ENCODE peak calls at places on chromosomes 5 and 9, in five cellular contexts. W is NCI-H460; N is IMR-90; K is naive thymus-derived CD8-positive, alpha-beta T cell; V is HEK293T. G is an unnamed sample.

GRCh38 chr5:72829707-72830106 is 13.2 kb downstream of the TNPO1 start:
- DNase-seq in W (no peak), N (no peak), K (no peak), V (no peak), G (no peak)

GRCh38 chr5:178839319-178839704 is 20.4 kb upstream of the ZNF354B start:
- DNase-seq in N (no peak), W (no peak), V (peak), K (peak), G (peak)

GRCh38 chr9:70100362-70100761 is 56.7 kb downstream of the MAMDC2 start:
- DNase-seq in W (no peak), N (peak), V (no peak), K (no peak), G (no peak)

GRCh38 chr9:99192786-99193465 is 28.8 kb downstream of the ALG2 start:
- DNase-seq in K (no peak), W (no peak), V (no peak), N (peak), G (no peak)

GRCh38 chr5:92641031-92641962 is 939.7 kb downstream of the NR2F1-AS1 start:
- DNase-seq in W (peak), N (peak), V (peak), K (no peak), G (no peak)

GRCh38 chr5:23704176-23704855 is 196.9 kb downstream of the PRDM9 start:
- DNase-seq in K (no peak), V (no peak), W (no peak), N (no peak), G (no peak)

GRCh38 chr5:78377056-78377717 is 16.8 kb downstream of the SCAMP1 start:
- DNase-seq in N (peak), W (no peak), V (no peak), K (no peak), G (no peak)

GRCh38 chr9:29691758-29692407 is 2118.6 kb upstream of the C9orf72 start:
- DNase-seq in W (peak), K (no peak), V (peak), N (no peak), G (no peak)

GRCh38 chr5:1007681-1008450 is 736 bp upstream of the NKD2 start:
- DNase-seq in W (no peak), N (no peak), K (no peak), V (no peak), G (peak)

GRCh38 chr9:29439961-29440360 is 1866.7 kb upstream of the C9orf72 start:
- DNase-seq in K (no peak), W (no peak), N (no peak), V (no peak), G (no peak)

GRCh38 chr9:121807069-121807917 is 155.9 kb downstream of the DAB2IP start:
- DNase-seq in N (no peak), V (no peak), K (no peak), W (no peak), G (no peak)

GRCh38 chr5:94562327-94562971 is 56.0 kb downstream of the KIAA0825 start:
- DNase-seq in W (peak), N (no peak), K (no peak), V (no peak), G (no peak)

GRCh38 chr5:180085837-180086236 is 14.3 kb upstream of the RNF130 start:
- DNase-seq in K (peak), V (no peak), W (no peak), N (no peak), G (no peak)

G was measured in posterior vena cava.